ENCODE peak calls at places on chromosomes 13 and 19, in four cellular contexts. One of them, this sample, is unnamed.

GRCh38 chr13:66560991-66561390 is 669.1 kb downstream of the PCDH9 start:
- DNase-seq in AG10803: no peak
- DNase-seq in activated B cell treated with CpG ODN at 0.5 μM for 24 hours: no peak
- DNase-seq in WERI-Rb-1: no peak
- DNase-seq in this sample: no peak

GRCh38 chr19:50670102-50670380 is 20.8 kb downstream of the C19orf81 start:
- DNase-seq in activated B cell treated with CpG ODN at 0.5 μM for 24 hours: no peak
- DNase-seq in WERI-Rb-1: no peak
- DNase-seq in AG10803: no peak
- DNase-seq in this sample: no peak

GRCh38 chr13:42174344-42175162 is 97.4 kb upstream of the AKAP11 start:
- DNase-seq in AG10803: no peak
- DNase-seq in WERI-Rb-1: no peak
- DNase-seq in activated B cell treated with CpG ODN at 0.5 μM for 24 hours: no peak
- DNase-seq in this sample: no peak

GRCh38 chr19:52942371-52943133 is 19.3 kb upstream of the ZNF888 start:
- DNase-seq in AG10803: peak; percentile 76
- DNase-seq in activated B cell treated with CpG ODN at 0.5 μM for 24 hours: peak; percentile 98
- DNase-seq in WERI-Rb-1: peak; percentile 95
- DNase-seq in this sample: peak; percentile 94

GRCh38 chr13:44915962-44916361 is 73.3 kb downstream of the NUFIP1 start:
- DNase-seq in activated B cell treated with CpG ODN at 0.5 μM for 24 hours: no peak
- DNase-seq in WERI-Rb-1: no peak
- DNase-seq in AG10803: no peak
- DNase-seq in this sample: no peak

GRCh38 chr19:52957591-52957990 is 5.1 kb downstream of the ZNF816 start:
- DNase-seq in AG10803: no peak
- DNase-seq in activated B cell treated with CpG ODN at 0.5 μM for 24 hours: no peak
- DNase-seq in WERI-Rb-1: no peak
- DNase-seq in this sample: no peak

GRCh38 chr19:49861127-49861526 is 6.2 kb downstream of the PNKP start:
- DNase-seq in activated B cell treated with CpG ODN at 0.5 μM for 24 hours: no peak
- DNase-seq in WERI-Rb-1: peak; percentile 34
- DNase-seq in AG10803: no peak
- DNase-seq in this sample: peak; percentile 77

GRCh38 chr19:17739121-17739875 is 12.0 kb upstream of the FCHO1 start:
- DNase-seq in AG10803: no peak
- DNase-seq in WERI-Rb-1: peak; percentile 92
- DNase-seq in activated B cell treated with CpG ODN at 0.5 μM for 24 hours: peak; percentile 68
- DNase-seq in this sample: no peak

GRCh38 chr13:93173656-93174055 is 53.0 kb upstream of the GPC6 start:
- DNase-seq in AG10803: peak; percentile 3
- DNase-seq in WERI-Rb-1: no peak
- DNase-seq in activated B cell treated with CpG ODN at 0.5 μM for 24 hours: no peak
- DNase-seq in this sample: no peak

GRCh38 chr13:27300941-27301586 is 30.4 kb downstream of the RASL11A start:
- DNase-seq in activated B cell treated with CpG ODN at 0.5 μM for 24 hours: no peak
- DNase-seq in WERI-Rb-1: no peak
- DNase-seq in AG10803: no peak
- DNase-seq in this sample: no peak

GRCh38 chr19:17402982-17403855 is 2.2 kb downstream of the BST2 start:
- DNase-seq in activated B cell treated with CpG ODN at 0.5 μM for 24 hours: no peak
- DNase-seq in WERI-Rb-1: no peak
- DNase-seq in AG10803: no peak
- DNase-seq in this sample: peak; percentile 71

GRCh38 chr19:10230155-10230903 is 802 bp downstream of the S1PR2 start:
- DNase-seq in AG10803: peak; percentile 48
- DNase-seq in activated B cell treated with CpG ODN at 0.5 μM for 24 hours: peak; percentile 46
- DNase-seq in WERI-Rb-1: peak; percentile 37
- DNase-seq in this sample: peak; percentile 72
- TF ChIP-seq CTCF in AG10803: no peak
- TF ChIP-seq CTCF in activated B cell treated with CpG ODN at 0.5 μM for 24 hours: no peak
- TF ChIP-seq CTCF in WERI-Rb-1: no peak
- TF ChIP-seq CTCF in this sample: no peak

DNA sequence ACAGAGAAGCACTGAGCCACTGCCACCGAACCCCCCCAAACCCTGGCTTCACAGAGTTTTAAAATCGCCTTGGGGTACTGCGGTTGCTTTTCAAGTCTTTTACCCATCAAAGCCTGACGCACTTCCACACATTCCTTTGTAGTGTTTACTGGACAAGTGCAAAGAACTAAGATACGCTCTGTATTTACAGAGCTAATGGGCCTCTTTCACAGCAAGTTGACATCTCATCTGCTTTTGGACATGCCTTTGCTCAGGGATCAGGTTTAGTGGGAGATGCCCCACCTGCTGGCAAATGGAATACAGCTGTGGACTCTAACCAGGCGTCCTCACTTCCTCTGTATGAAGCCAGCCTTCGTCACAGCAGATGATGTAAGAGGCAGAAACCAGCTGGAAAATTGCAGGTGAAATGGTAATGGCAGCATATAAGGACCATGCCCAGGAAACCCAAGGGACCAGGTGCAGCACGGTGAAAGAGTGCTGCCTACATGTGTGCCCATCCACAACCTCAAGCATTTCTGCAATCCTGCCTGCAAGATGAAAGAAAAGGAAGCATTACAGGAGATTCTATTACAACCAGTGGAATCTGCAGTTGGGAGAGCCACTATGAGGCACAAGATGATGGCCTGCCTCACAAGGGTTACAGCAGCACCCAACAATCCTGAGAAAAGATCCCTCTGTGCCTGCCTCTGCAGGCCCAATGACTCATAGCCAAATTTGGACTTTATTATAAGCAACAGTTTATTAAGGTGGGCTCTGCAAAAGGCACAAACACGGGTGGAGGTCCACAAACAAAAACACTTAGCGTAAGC is 34.7 kb downstream of the BRD4 start:
- DNase-seq in AG10803: peak; percentile 70
- DNase-seq in activated B cell treated with CpG ODN at 0.5 μM for 24 hours: no peak
- DNase-seq in WERI-Rb-1: no peak
- DNase-seq in this sample: no peak
- TF ChIP-seq CTCF in AG10803: peak; percentile 8
- TF ChIP-seq CTCF in activated B cell treated with CpG ODN at 0.5 μM for 24 hours: no peak
- TF ChIP-seq CTCF in WERI-Rb-1: no peak
- TF ChIP-seq CTCF in this sample: no peak

DNA sequence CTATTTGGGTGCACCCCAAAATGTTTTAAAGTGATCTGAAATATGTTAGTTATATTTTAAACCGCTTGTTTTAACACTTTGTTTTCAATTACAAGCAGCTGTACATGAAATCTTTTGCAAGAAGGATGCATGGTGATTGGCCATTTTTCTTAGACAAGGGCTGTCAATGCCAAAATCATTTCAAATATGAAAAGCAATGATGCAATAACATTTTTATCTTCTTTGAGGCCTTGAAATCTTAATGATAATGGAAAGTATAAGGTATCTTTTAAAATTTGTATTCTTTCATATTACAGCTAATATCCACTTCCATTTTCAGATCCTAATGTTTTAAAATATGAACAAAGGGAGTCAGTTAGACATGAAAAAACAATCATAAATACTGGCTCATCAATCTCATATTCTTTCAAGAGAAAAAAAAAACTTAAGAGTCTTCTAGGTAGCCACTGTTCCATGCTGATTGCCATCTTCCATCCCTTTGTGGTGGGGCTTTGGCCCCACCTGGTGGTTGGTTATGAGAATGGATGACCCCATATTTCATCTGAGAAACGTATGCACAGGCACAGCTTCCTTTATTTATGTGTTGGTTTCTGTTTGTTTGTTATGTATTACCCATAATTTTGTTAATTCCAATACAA is 330.3 kb upstream of the MIR17HG start:
- DNase-seq in activated B cell treated with CpG ODN at 0.5 μM for 24 hours: no peak
- DNase-seq in AG10803: peak; percentile 12
- DNase-seq in WERI-Rb-1: peak; percentile 78
- DNase-seq in this sample: no peak
- TF ChIP-seq CTCF in activated B cell treated with CpG ODN at 0.5 μM for 24 hours: no peak
- TF ChIP-seq CTCF in AG10803: peak; percentile 67
- TF ChIP-seq CTCF in WERI-Rb-1: peak; percentile 88
- TF ChIP-seq CTCF in this sample: no peak

GRCh38 chr19:8526345-8527062 is 12.5 kb upstream of the ZNF414 start:
- DNase-seq in WERI-Rb-1: peak; percentile 95
- DNase-seq in activated B cell treated with CpG ODN at 0.5 μM for 24 hours: peak; percentile 43
- DNase-seq in AG10803: peak; percentile 88
- DNase-seq in this sample: peak; percentile 97

GRCh38 chr19:8528500-8528899 is 14.5 kb upstream of the ZNF414 start:
- DNase-seq in activated B cell treated with CpG ODN at 0.5 μM for 24 hours: no peak
- DNase-seq in AG10803: no peak
- DNase-seq in WERI-Rb-1: no peak
- DNase-seq in this sample: no peak

GRCh38 chr19:8529369-8530006 is 15.5 kb upstream of the ZNF414 start:
- DNase-seq in WERI-Rb-1: no peak
- DNase-seq in AG10803: no peak
- DNase-seq in activated B cell treated with CpG ODN at 0.5 μM for 24 hours: no peak
- DNase-seq in this sample: no peak

GRCh38 chr19:8530061-8530679 is 16.2 kb upstream of the ZNF414 start:
- DNase-seq in activated B cell treated with CpG ODN at 0.5 μM for 24 hours: no peak
- DNase-seq in AG10803: no peak
- DNase-seq in WERI-Rb-1: no peak
- DNase-seq in this sample: no peak

GRCh38 chr19:8525401-8525684 is 11.4 kb upstream of the ZNF414 start:
- DNase-seq in activated B cell treated with CpG ODN at 0.5 μM for 24 hours: no peak
- DNase-seq in WERI-Rb-1: no peak
- DNase-seq in AG10803: no peak
- DNase-seq in this sample: no peak
- TF ChIP-seq CTCF in activated B cell treated with CpG ODN at 0.5 μM for 24 hours: no peak
- TF ChIP-seq CTCF in WERI-Rb-1: peak; percentile 56
- TF ChIP-seq CTCF in AG10803: peak; percentile 39
- TF ChIP-seq CTCF in this sample: no peak

This sample was measured in ovary.